ENCODE peak calls at places on chromosomes 13 and 19, in six cellular contexts. C is naive thymus-derived CD8-positive, alpha-beta T cell; U is HFF-Myc; Q is retinal pigment epithelial cell; G is NCI-H1694; W is activated T-cell treated with anti-CD3 and anti-CD28 coated beads for 1 hour. E is an unnamed sample.

GRCh38 chr13:32164622-32165268 is 133.2 kb downstream of the FRY start:
- DNase-seq in C (no peak), U (peak; percentile 69), Q (no peak), G (peak; percentile 80), W (no peak), E (peak; percentile 49)

GRCh38 chr13:44412341-44412935 is 38.8 kb downstream of the SERP2 start:
- DNase-seq in C (no peak), U (no peak), Q (no peak), G (no peak), W (no peak), E (no peak)

GRCh38 chr19:1066251-1066747 is 668 bp upstream of the ARHGAP45 start:
- DNase-seq in C (no peak), U (no peak), Q (no peak), G (no peak), W (no peak), E (no peak)

GRCh38 chr19:28430214-28430613 is 782.7 kb downstream of the UQCRFS1 start:
- DNase-seq in C (no peak), U (no peak), Q (no peak), G (no peak), W (no peak), E (no peak)

GRCh38 chr13:111228262-111229144 is 91.9 kb upstream of the TEX29 start:
- DNase-seq in C (no peak), U (no peak), Q (peak; percentile 25), G (no peak), W (no peak), E (no peak)

GRCh38 chr13:73059460-73060250 is 850 bp downstream of the KLF5 start:
- DNase-seq in C (peak; percentile 17), U (no peak), Q (no peak), G (no peak), W (peak; percentile 24), E (no peak)

GRCh38 chr19:16895467-16896097 is 6.8 kb downstream of the F2RL3 start:
- DNase-seq in C (no peak), U (no peak), Q (no peak), G (no peak), W (no peak), E (no peak)

GRCh38 chr19:54470991-54471782 is 1.9 kb downstream of the CDC42EP5 start:
- DNase-seq in C (no peak), U (no peak), Q (no peak), G (no peak), W (no peak), E (peak; percentile 20)

GRCh38 chr13:67416047-67416925 is 186.2 kb upstream of the PCDH9 start:
- DNase-seq in C (no peak), U (no peak), Q (no peak), G (peak; percentile 50), W (no peak), E (no peak)

GRCh38 chr19:50870417-50871089 is 2.7 kb upstream of the KLK2 start:
- DNase-seq in C (no peak), U (no peak), Q (no peak), G (no peak), W (no peak), E (no peak)

GRCh38 chr19:29564574-29565005 is 38.8 kb downstream of the VSTM2B start:
- DNase-seq in C (no peak), U (no peak), Q (no peak), G (no peak), W (no peak), E (no peak)

GRCh38 chr13:101454767-101455166 is 2.3 kb downstream of the ITGBL1 start:
- DNase-seq in C (no peak), U (no peak), Q (peak; percentile 26), G (no peak), W (no peak), E (no peak)

GRCh38 chr19:7520131-7521051 is 2.0 kb upstream of the MCOLN1 start:
- DNase-seq in C (no peak), U (no peak), Q (no peak), G (no peak), W (no peak), E (peak; percentile 48)

GRCh38 chr13:37058801-37059135 is 720 bp downstream of the SUPT20H start:
- DNase-seq in C (peak; percentile 57), U (no peak), Q (peak; percentile 4), G (no peak), W (peak; percentile 10), E (no peak)

GRCh38 chr19:51365211-51366049 is 758 bp downstream of the ETFB start:
- DNase-seq in C (no peak), U (no peak), Q (no peak), G (no peak), W (no peak), E (peak; percentile 54)